ENCODE peak calls at places on chromosomes 12 and 14, in eight cellular contexts. O is foreskin fibroblast; L is stimulated activated CD4-positive, alpha-beta T cell treated with anti-CD3 and anti-CD28 coated beads, Interleukin-1b, Interleukin-23, amount 100 ng/mL, for 4 hours; F is IMR-90; T is HFF-Myc; V is hypothalamus; Q is AG08396; C is neural crest cell. W is an unnamed sample.

GRCh38 chr14:77086017-77086727 is 11.9 kb upstream of the CIPC start:
- DNase-seq in C (no peak), F (peak), L (no peak), Q (no peak), O (no peak), V (no peak), T (no peak), W (peak)

GRCh38 chr12:78928200-78929074 is 63.9 kb downstream of the SYT1 start:
- DNase-seq in L (no peak), T (no peak), O (peak), V (no peak), F (peak), C (no peak), Q (peak), W (peak)

GRCh38 chr14:103104654-103105511 is 10.4 kb downstream of the EXOC3L4 start:
- DNase-seq in T (no peak), Q (peak), C (peak), V (peak), O (no peak), L (peak), F (peak), W (peak)

GRCh38 chr12:44379827-44380226 is 496.3 kb downstream of the NELL2 start:
- DNase-seq in F (no peak), O (no peak), T (no peak), Q (no peak), C (no peak), V (no peak), L (no peak), W (no peak)

GRCh38 chr12:116420476-116420875 is 138.7 kb upstream of the MAP1LC3B2 start:
- DNase-seq in T (no peak), L (no peak), C (no peak), F (no peak), V (no peak), O (no peak), Q (no peak), W (no peak)

GRCh38 chr14:103066399-103066798 is 9.1 kb upstream of the CDC42BPB start:
- DNase-seq in C (no peak), V (no peak), T (no peak), F (no peak), O (no peak), L (no peak), Q (no peak), W (no peak)

GRCh38 chr12:52004042-52004648 is 2.6 kb upstream of the TAMALIN start:
- DNase-seq in T (no peak), V (peak), Q (peak), O (peak), F (peak), L (no peak), C (peak), W (peak)

GRCh38 chr14:99554184-99554583 is 49.8 kb downstream of the CCDC85C start:
- DNase-seq in L (no peak), F (no peak), O (no peak), Q (no peak), V (peak), T (no peak), C (no peak), W (no peak)

GRCh38 chr12:92208613-92209121 is 63.0 kb upstream of the BTG1 start:
- DNase-seq in O (peak), L (peak), C (no peak), Q (no peak), F (peak), V (no peak), T (no peak), W (peak)

GRCh38 chr12:14635776-14636175 is 60.6 kb downstream of the GUCY2C start:
- DNase-seq in T (no peak), L (no peak), O (no peak), F (no peak), V (no peak), Q (no peak), C (no peak), W (no peak)

GRCh38 chr12:71594214-71594948 is 69.3 kb downstream of the ZFC3H1 start:
- DNase-seq in V (no peak), T (no peak), O (no peak), L (no peak), C (no peak), F (no peak), Q (no peak), W (no peak)

GRCh38 chr12:62722971-62723680 is 211.8 kb downstream of the PPM1H start:
- DNase-seq in O (peak), C (no peak), F (peak), T (no peak), Q (no peak), V (no peak), L (no peak), W (no peak)